ENCODE peak calls at places on chromosomes 6 and 20, in five cellular contexts. K, N, P, H and O are unnamed samples.
A peak's percentile ranks its signal among the peaks of the same experiment; 100 is the strongest.

GRCh38 chr6:75421316-75422023 is 72.1 kb downstream of the FILIP1 start:
- DNase-seq in N (no peak), P (no peak), H (no peak), K (no peak), O (no peak)

GRCh38 chr20:45405566-45406259 is 2.4 kb upstream of the DBNDD2 start:
- DNase-seq in N (peak; percentile 22), K (no peak), P (no peak), H (peak; percentile 71), O (peak; percentile 24)

GRCh38 chr6:118892248-118893094 is 1.5 kb upstream of the ASF1A start:
- DNase-seq in K (no peak), N (no peak), P (peak; percentile 22), H (no peak), O (no peak)

GRCh38 chr6:116145786-116146675 is 20.1 kb upstream of the COL10A1 start:
- DNase-seq in P (peak; percentile 32), K (no peak), N (no peak), H (no peak), O (no peak)

GRCh38 chr6:160424256-160424655 is 76.1 kb downstream of the SLC22A3 start:
- DNase-seq in N (no peak), P (no peak), H (no peak), K (no peak), O (no peak)

GRCh38 chr6:107444277-107444676 is 15.1 kb downstream of the PDSS2 start:
- DNase-seq in N (no peak), K (no peak), P (no peak), H (no peak), O (no peak)

GRCh38 chr6:125307150-125307838 is 5.5 kb upstream of the HDDC2 start:
- DNase-seq in H (no peak), P (no peak), N (peak; percentile 69), K (peak; percentile 38), O (peak; percentile 36)

GRCh38 chr20:62711703-62712101 is 3.1 kb downstream of the NTSR1 start:
- DNase-seq in P (no peak), H (peak; percentile 36), K (no peak), N (no peak), O (peak; percentile 7)

GRCh38 chr20:3380228-3381070 is 27.0 kb downstream of the DNAAF9 start:
- DNase-seq in K (no peak), H (no peak), N (no peak), P (no peak), O (peak; percentile 23)

GRCh38 chr6:139832906-139833305 is 458.5 kb upstream of the CITED2 start:
- DNase-seq in K (no peak), H (no peak), N (no peak), P (no peak), O (no peak)

GRCh38 chr6:56490994-56491393 is 151.7 kb downstream of the DST start:
- DNase-seq in N (no peak), H (no peak), K (no peak), P (peak; percentile 53), O (peak; percentile 30)

GRCh38 chr6:21997414-21998037 is 299.3 kb downstream of the PRL start:
- DNase-seq in K (no peak), H (no peak), P (peak; percentile 34), N (no peak), O (no peak)

GRCh38 chr6:2979819-2980464 is 8.6 kb upstream of the SERPINB6 start:
- DNase-seq in P (no peak), N (no peak), K (peak; percentile 18), H (no peak), O (no peak)

GRCh38 chr6:22326500-22326899 is 29.7 kb upstream of the PRL start:
- DNase-seq in N (no peak), K (no peak), H (no peak), P (no peak), O (no peak)

GRCh38 chr6:33140556-33140955 is 51.7 kb downstream of the COL11A2 start:
- DNase-seq in H (no peak), N (no peak), K (no peak), P (no peak), O (no peak)

GRCh38 chr6:169722362-169723199 is 1.7 kb downstream of the PHF10 start:
- DNase-seq in N (peak; percentile 69), P (peak; percentile 86), H (peak; percentile 72), K (peak; percentile 40), O (peak; percentile 79)

GRCh38 chr20:11235058-11235457 is 561.3 kb upstream of the JAG1 start:
- DNase-seq in N (no peak), P (peak; percentile 79), H (no peak), K (no peak), O (peak; percentile 75)

GRCh38 chr20:45905505-45906079 is 6.4 kb downstream of the PLTP start:
- DNase-seq in K (peak; percentile 71), H (no peak), P (peak; percentile 67), N (no peak), O (no peak)

GRCh38 chr6:125816828-125817280 is 26.1 kb downstream of the NCOA7 start:
- DNase-seq in N (no peak), P (no peak), K (no peak), H (no peak), O (no peak)

GRCh38 chr20:32524871-32525501 is 60.1 kb downstream of the NOL4L start:
- DNase-seq in H (no peak), K (no peak), N (no peak), P (no peak), O (no peak)

GRCh38 chr20:43776691-43777090 is 49.9 kb upstream of the GTSF1L start:
- DNase-seq in N (no peak), P (no peak), H (no peak), K (no peak), O (no peak)

GRCh38 chr6:68975064-68975463 is 340.0 kb downstream of the ADGRB3 start:
- DNase-seq in P (peak; percentile 5), N (peak; percentile 28), K (peak; percentile 17), H (no peak), O (no peak)

DNA sequence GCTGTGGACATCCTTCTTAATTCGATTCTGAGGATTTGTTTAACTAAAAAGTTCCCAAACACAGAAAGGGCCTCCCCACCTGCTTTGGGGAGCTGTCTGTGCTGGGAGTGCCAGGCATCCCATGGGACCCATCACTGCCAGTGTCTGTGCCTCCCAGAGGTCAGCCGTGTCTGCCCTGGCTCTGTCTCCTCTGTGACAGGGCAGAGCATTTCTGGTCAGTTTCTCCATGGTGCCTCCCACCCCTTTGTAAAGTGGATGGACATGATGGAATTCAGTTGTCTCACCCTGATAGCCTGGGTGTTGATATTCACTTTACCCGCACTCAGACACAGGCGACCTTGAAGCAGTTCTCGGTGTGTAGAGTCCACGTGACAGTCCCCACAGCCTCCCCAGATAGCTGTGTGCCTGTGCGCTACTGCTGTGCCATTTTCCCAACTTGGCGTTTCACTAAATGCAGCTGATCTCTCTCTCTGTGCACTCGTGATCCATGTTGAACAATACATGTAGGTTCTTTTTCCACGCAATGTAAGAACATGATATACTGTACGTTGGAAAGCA is 70.5 kb downstream of the CDS2 start:
- DNase-seq in P (no peak), N (no peak), H (no peak), K (no peak), O (no peak)
- TF ChIP-seq CTCF in P (no peak), N (no peak), H (no peak), K (no peak), O (no peak)

GRCh38 chr6:30769088-30769852 is 24.9 kb upstream of the IER3 start:
- DNase-seq in H (peak; percentile 76), P (peak; percentile 95), K (peak; percentile 94), N (peak; percentile 92), O (peak; percentile 95)
- H3K4me3 ChIP-seq in H (no peak overlapping the region), P (no peak overlapping the region), K (peak overlapping the region; percentile 3), N (no peak overlapping the region), O (no peak overlapping the region)

GRCh38 chr6:79432726-79433125 is 104.5 kb downstream of the LCA5 start:
- DNase-seq in H (no peak), K (no peak), P (no peak), N (no peak), O (no peak)

GRCh38 chr6:79430913-79431312 is 106.3 kb downstream of the LCA5 start:
- DNase-seq in N (no peak), P (no peak), K (no peak), H (no peak), O (no peak)

GRCh38 chr6:79427721-79428120 is 109.5 kb downstream of the LCA5 start:
- DNase-seq in H (no peak), N (no peak), P (no peak), K (no peak), O (no peak)

GRCh38 chr6:79426625-79427278 is 110.5 kb downstream of the LCA5 start:
- DNase-seq in P (no peak), N (no peak), K (no peak), H (no peak), O (no peak)

DNA sequence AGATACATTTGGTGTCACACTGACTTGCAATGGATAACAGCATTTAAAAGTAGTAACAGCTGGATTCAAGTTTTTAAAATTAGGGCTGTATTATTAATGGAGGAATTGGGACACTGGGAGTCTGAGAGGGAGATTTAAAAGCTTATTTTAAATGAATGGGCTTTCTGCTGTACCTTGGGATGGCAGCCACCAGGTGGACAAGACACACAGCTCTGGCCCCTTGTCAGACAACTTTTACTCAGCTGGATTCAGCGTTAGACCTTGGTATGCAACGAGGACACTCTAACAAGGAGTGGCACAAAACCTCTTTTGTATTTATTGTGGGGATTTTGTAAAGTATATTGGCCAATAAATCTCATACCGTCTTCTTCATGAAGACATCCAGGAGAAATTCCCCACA is 105.8 kb downstream of the LCA5 start:
- DNase-seq in H (no peak), K (peak; percentile 14), N (peak; percentile 63), P (no peak), O (no peak)
- TF ChIP-seq CTCF in H (no peak), K (no peak), N (peak; percentile 45), P (peak; percentile 17), O (peak; percentile 17)

DNA sequence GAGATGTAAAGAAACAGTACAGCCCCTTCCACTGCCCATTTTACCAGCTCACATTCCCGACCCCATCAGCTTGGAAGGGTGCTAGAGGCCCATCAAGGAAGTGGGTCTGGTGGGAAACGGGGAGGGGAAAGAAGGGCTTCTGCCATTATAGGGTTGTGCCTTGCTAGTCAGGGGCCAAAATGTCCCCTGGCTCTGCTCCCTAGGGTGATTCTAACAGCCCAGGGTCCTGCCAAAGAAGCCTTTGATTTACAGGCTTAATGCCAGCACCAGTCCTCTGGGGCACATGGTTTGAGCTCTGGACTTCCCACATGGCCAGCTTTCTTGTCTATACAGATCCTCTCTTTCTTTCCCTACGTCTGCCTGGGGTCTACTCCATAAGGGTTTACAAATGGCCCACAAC is 10.6 kb upstream of the ZNF76 start:
- DNase-seq in H (no peak), N (no peak), P (no peak), K (no peak), O (no peak)
- H3K4me3 ChIP-seq in H (no peak overlapping the region), N (no peak overlapping the region), P (no peak overlapping the region), K (no peak overlapping the region), O (no peak overlapping the region)

GRCh38 chr6:31060162-31060561 is 49.9 kb downstream of the MUC22 start:
- DNase-seq in H (no peak), K (no peak), P (no peak), N (peak; percentile 23), O (no peak)
- TF ChIP-seq CTCF in H (no peak), K (no peak), P (no peak), N (no peak), O (no peak)

GRCh38 chr6:42899871-42900270 is 16.0 kb upstream of the PTCRA start:
- DNase-seq in P (no peak), H (no peak), N (no peak), K (no peak), O (no peak)
- H3K4me3 ChIP-seq in P (no peak overlapping the region), H (no peak overlapping the region), N (no peak overlapping the region), K (no peak overlapping the region), O (no peak overlapping the region)